ENCODE peak calls at places on chromosomes 1 and 21, in ten cellular contexts. P is heart right ventricle, U is H1, Y is left ventricle myocardium inferior, R is uterus, I is aorta, G is A549, M is SJSA1, Z is suprapubic skin, K is left lung. A is an unnamed sample.

GRCh38 chr1:209607102-209607794 is 23.7 kb downstream of the CAMK1G start:
- DNase-seq in P (no peak), U (no peak), Y (no peak), R (no peak), I (no peak), G (peak; percentile 44), M (no peak), Z (no peak), K (no peak), A (no peak)

GRCh38 chr21:20004353-20004752 is 993.9 kb upstream of the NCAM2 start:
- DNase-seq in P (no peak), U (no peak), Y (no peak), R (no peak), I (no peak), G (no peak), M (no peak), Z (no peak), K (no peak), A (peak; percentile 28)

GRCh38 chr1:64962447-64962846 is 3.9 kb downstream of the JAK1 start:
- DNase-seq in P (no peak), U (no peak), Y (no peak), R (no peak), I (no peak), G (no peak), M (no peak), Z (no peak), K (no peak), A (no peak)

GRCh38 chr1:168629466-168629865 is 53.1 kb downstream of the XCL1 start:
- DNase-seq in P (no peak), U (no peak), Y (no peak), R (no peak), I (no peak), G (no peak), M (no peak), Z (no peak), K (no peak), A (no peak)

GRCh38 chr1:54298284-54299033 is 98.5 kb downstream of the MRPL37 start:
- DNase-seq in P (no peak), U (no peak), Y (no peak), R (no peak), I (no peak), G (peak; percentile 10), M (no peak), Z (no peak), K (no peak), A (no peak)

GRCh38 chr1:13549521-13549920 is 34.1 kb upstream of the PDPN start:
- DNase-seq in P (no peak), U (no peak), Y (no peak), R (no peak), I (no peak), G (no peak), M (no peak), Z (no peak), K (no peak), A (no peak)

GRCh38 chr21:44485254-44485793 is 30.0 kb downstream of the LRRC3 start:
- DNase-seq in P (no peak), U (peak; percentile 60), Y (no peak), R (peak; percentile 34), I (no peak), G (peak; percentile 83), M (no peak), Z (no peak), K (peak; percentile 54), A (peak; percentile 82)

GRCh38 chr1:35454175-35454574 is 103.0 kb downstream of the KIAA0319L start:
- DNase-seq in P (no peak), U (no peak), Y (no peak), R (no peak), I (no peak), G (no peak), M (no peak), Z (no peak), K (no peak), A (no peak)

GRCh38 chr1:237041461-237041794 is 556 bp upstream of the RYR2 start:
- DNase-seq in P (no peak), U (no peak), Y (no peak), R (no peak), I (no peak), G (no peak), M (no peak), Z (no peak), K (no peak), A (no peak)

GRCh38 chr1:237042467-237042891 is 495 bp downstream of the RYR2 start:
- DNase-seq in P (no peak), U (no peak), Y (no peak), R (no peak), I (peak; percentile 77), G (no peak), M (no peak), Z (no peak), K (no peak), A (no peak)

GRCh38 chr1:237041795-237042466 is at the start of gene RYR2:
- DNase-seq in P (peak; percentile 57), U (peak; percentile 70), Y (peak; percentile 49), R (no peak), I (peak; percentile 84), G (peak; percentile 36), M (no peak), Z (no peak), K (peak; percentile 38), A (peak; percentile 77)

GRCh38 chr1:237043846-237044636 is 2.1 kb downstream of the RYR2 start:
- DNase-seq in P (peak; percentile 29), U (no peak), Y (peak; percentile 50), R (no peak), I (no peak), G (no peak), M (no peak), Z (no peak), K (no peak), A (peak; percentile 69)

DNA sequence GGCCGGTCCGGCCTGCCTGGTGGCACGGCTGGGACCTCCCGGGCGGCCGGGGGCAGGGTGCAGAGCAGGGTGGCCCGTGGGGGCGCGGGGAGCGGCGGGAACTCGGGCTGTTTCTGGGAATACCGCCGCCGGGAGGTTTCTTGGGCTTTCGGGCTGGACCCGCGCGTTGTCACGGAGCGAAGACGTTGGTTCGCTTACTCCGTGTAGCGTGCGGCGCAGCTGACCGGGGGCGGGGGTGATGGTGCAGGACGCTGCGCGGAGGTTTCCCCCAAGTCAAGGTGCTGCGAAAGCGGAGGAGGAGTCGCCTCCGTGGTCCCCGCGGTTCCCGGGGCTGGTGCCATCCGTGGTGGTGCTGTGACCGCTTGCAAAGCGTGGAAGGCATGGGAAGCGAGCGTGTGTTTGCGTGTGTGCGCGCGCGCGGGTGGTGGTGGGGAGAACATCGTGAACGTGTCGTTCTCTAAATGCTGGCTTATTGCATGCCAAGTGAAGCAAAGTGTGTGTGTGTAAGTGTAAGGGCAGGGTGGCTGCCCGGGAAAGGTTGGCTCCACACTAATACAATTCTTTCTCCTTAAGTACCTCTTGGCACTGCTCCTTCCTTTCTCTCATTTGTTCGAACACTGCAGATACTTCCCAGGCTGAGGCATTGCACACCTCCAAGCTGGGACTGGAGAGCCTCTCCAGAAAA is 1.1 kb downstream of the RYR2 start:
- DNase-seq in P (peak; percentile 68), U (no peak), Y (peak; percentile 52), R (no peak), I (peak; percentile 80), G (no peak), M (no peak), Z (no peak), K (no peak), A (peak; percentile 80)
- H3K27ac ChIP-seq in P (peak overlapping the region; percentile 98), U (no peak overlapping the region), Y (peak overlapping the region; percentile 99), R (no peak overlapping the region), I (peak overlapping the region; percentile 39), G (no peak overlapping the region), M (no peak overlapping the region), Z (no peak overlapping the region), K (no peak overlapping the region), A (peak overlapping the region; percentile 83)

DNA sequence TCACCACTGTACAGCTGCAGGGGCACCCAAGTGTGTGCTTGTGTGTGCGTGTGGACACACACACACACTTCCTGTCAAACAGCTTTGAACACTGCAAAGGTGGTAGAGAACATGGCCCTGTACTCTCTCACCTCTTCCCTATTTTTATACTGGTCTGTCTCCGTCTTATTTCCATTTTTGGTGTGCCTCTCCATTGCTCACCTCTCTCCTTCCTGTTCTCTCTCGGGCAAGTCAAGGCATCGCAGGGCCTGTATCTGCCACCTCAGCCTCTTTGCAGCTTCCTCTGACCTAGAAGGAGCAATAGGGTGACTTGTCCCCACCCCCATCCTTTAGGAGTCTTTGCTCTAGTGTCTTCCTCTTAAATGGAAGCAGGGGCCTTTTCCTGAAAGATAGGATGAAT is 2.2 kb downstream of the SMCP start:
- DNase-seq in P (no peak), U (no peak), Y (no peak), R (no peak), I (no peak), G (no peak), M (no peak), Z (no peak), K (no peak), A (no peak)
- H3K27ac ChIP-seq in P (no peak overlapping the region), U (no peak overlapping the region), Y (no peak overlapping the region), R (no peak overlapping the region), I (no peak overlapping the region), G (no peak overlapping the region), M (no peak overlapping the region), Z (peak overlapping the region; percentile 33), K (no peak overlapping the region), A (no peak overlapping the region)

DNA sequence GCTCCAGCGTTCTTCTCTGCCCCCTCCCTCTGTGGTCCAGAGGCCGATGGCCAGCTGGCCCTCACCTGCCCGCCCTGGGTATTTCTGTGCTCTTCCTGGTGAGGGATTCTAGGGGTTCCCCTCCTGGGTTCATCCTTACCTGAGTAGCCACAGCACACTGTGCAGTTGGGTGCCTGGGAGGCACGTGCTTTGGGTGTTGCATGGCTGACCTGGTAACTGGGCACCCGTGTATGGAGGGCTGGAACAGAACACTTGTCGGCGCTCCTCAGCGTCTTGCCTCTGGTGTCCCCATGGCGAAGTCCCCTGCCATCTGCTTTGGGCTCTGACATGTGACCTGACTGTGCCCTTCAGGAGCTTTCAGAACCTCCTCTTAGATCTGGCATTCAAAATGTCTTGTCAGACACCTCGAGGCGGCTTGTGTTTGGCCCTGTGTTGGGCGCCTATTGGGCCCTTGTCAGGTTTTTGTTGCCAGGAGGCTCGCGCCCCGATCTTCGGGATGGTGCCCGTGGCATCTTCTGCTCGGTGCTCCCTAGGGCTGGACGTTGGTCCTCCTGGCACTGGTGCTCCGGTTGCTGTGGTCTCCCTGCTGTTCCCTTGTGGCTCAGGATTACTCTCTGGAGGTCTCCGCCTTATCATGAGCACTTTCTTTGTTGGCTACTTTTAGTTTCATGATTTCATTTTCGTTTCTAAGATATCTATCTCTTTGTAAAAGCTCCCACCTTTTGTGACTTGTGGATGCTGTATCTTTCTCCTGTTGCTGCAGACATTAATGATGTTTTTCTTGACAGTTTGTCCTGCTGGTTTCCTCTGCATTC is 28.5 kb downstream of the SKI start:
- DNase-seq in P (no peak), U (no peak), Y (no peak), R (no peak), I (no peak), G (no peak), M (no peak), Z (no peak), K (no peak), A (peak; percentile 45)
- H3K27ac ChIP-seq in P (peak overlapping the region; percentile 71), U (no peak overlapping the region), Y (peak overlapping the region; percentile 82), R (peak overlapping the region; percentile 50), I (peak overlapping the region; percentile 64), G (no peak overlapping the region), M (peak overlapping the region; percentile 54), Z (peak overlapping the region; percentile 83), K (peak overlapping the region; percentile 93), A (peak overlapping the region; percentile 40)

DNA sequence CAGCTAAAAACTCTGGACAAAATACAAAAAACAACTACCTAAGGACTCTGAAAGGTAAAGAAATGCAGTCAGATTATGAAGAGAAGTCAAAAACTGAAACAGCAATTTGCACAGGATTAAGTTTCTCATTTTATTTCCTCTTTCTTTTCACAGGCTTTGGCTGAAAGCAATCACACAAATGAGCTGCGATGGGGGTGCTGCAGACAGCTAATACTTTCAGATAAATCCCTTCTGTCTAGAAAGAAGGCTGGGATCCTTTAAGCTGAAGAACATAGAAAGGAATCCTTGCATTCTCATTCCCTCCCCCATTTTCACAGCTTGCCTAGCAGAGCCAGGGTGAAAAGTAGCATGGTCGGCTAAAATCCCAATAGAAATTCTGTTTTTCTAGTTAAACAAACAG is 32.0 kb upstream of the PRDX6 start:
- DNase-seq in P (no peak), U (no peak), Y (no peak), R (no peak), I (no peak), G (no peak), M (no peak), Z (no peak), K (no peak), A (no peak)
- H3K27ac ChIP-seq in P (no peak overlapping the region), U (peak overlapping the region; percentile 40), Y (no peak overlapping the region), R (no peak overlapping the region), I (no peak overlapping the region), G (no peak overlapping the region), M (no peak overlapping the region), Z (no peak overlapping the region), K (no peak overlapping the region), A (no peak overlapping the region)